ENCODE peak calls at places on chromosomes 2 and 18, in eight cellular contexts. P, K, N, I, E, R, Z and S are unnamed samples.

GRCh38 chr18:2139676-2140075 is 431.6 kb downstream of the METTL4 start:
- DNase-seq in R (no peak), K (no peak), E (no peak), P (no peak), N (no peak), Z (no peak), I (peak; percentile 46), S (no peak)

GRCh38 chr2:73838889-73839539 is 10.3 kb downstream of the STAMBP start:
- DNase-seq in I (no peak), P (no peak), E (no peak), Z (peak; percentile 33), K (no peak), N (no peak), R (no peak), S (no peak)

GRCh38 chr18:64202229-64202835 is 53.4 kb upstream of the LINC00305 start:
- DNase-seq in P (no peak), N (no peak), I (no peak), Z (no peak), K (no peak), R (no peak), E (no peak), S (no peak)

GRCh38 chr18:13262839-13263691 is 44.5 kb downstream of the LDLRAD4 start:
- DNase-seq in R (no peak), E (no peak), P (no peak), K (no peak), I (no peak), N (no peak), Z (no peak), S (no peak)

GRCh38 chr18:34773378-34773777 is 63.3 kb downstream of the DTNA start:
- DNase-seq in I (peak; percentile 63), K (no peak), Z (peak; percentile 52), R (no peak), E (no peak), N (no peak), P (no peak), S (no peak)

GRCh38 chr2:45128580-45128997 is 119.3 kb upstream of the SIX2 start:
- DNase-seq in P (no peak), R (peak; percentile 25), K (no peak), I (peak; percentile 94), Z (peak; percentile 94), N (peak; percentile 44), E (no peak), S (no peak)

GRCh38 chr2:41947701-41948396 is 100.0 kb upstream of the PKDCC start:
- DNase-seq in I (no peak), Z (no peak), P (no peak), K (no peak), R (no peak), N (no peak), E (no peak), S (no peak)

GRCh38 chr2:134988994-134989605 is 58.1 kb downstream of the MAP3K19 start:
- DNase-seq in E (no peak), I (peak; percentile 40), R (no peak), Z (peak; percentile 50), K (no peak), N (no peak), P (no peak), S (no peak)

GRCh38 chr2:153622285-153622684 is 143.7 kb upstream of the RPRM start:
- DNase-seq in Z (no peak), N (no peak), K (no peak), E (no peak), I (no peak), P (peak; percentile 8), R (no peak), S (no peak)

GRCh38 chr2:224217233-224217961 is 178.3 kb upstream of the SERPINE2 start:
- DNase-seq in N (no peak), P (no peak), K (no peak), Z (no peak), R (no peak), E (no peak), I (no peak), S (no peak)

GRCh38 chr2:239716536-239717318 is 308.4 kb downstream of the NDUFA10 start:
- DNase-seq in I (peak; percentile 32), Z (no peak), E (no peak), P (no peak), R (no peak), N (no peak), K (no peak), S (no peak)

GRCh38 chr2:212135739-212136138 is 402.9 kb downstream of the ERBB4 start:
- DNase-seq in I (peak; percentile 3), Z (peak; percentile 38), R (no peak), K (no peak), E (no peak), N (no peak), P (no peak), S (no peak)

GRCh38 chr2:3302421-3302750 is 75.2 kb downstream of the EIPR1 start:
- DNase-seq in P (no peak), Z (no peak), N (no peak), K (no peak), R (no peak), E (no peak), I (no peak), S (no peak)

GRCh38 chr2:218806346-218806978 is 24.5 kb downstream of the CYP27A1 start:
- DNase-seq in I (peak; percentile 100), Z (peak; percentile 96), E (no peak), K (peak; percentile 44), R (peak; percentile 26), P (no peak), N (no peak), S (peak; percentile 61)

GRCh38 chr2:224308267-224308911 is 93.5 kb downstream of the FAM124B start:
- DNase-seq in I (no peak), P (no peak), Z (no peak), R (no peak), N (no peak), K (no peak), E (no peak), S (no peak)

GRCh38 chr18:55927831-55928230 is 339.8 kb upstream of the TCF4 start:
- DNase-seq in R (no peak), P (no peak), K (no peak), Z (peak; percentile 89), I (peak; percentile 96), N (no peak), E (no peak), S (no peak)

GRCh38 chr2:118249970-118250369 is 161.7 kb downstream of the INSIG2 start:
- DNase-seq in K (no peak), I (peak; percentile 87), R (no peak), E (no peak), N (no peak), P (no peak), Z (peak; percentile 2), S (no peak)

GRCh38 chr2:221343524-221343923 is 228.6 kb downstream of the EPHA4 start:
- DNase-seq in N (no peak), I (no peak), P (no peak), R (no peak), E (no peak), K (no peak), Z (no peak), S (no peak)

GRCh38 chr2:212692466-212692865 is 153.9 kb upstream of the ERBB4 start:
- DNase-seq in E (no peak), I (no peak), R (no peak), P (no peak), Z (no peak), K (no peak), N (no peak), S (no peak)

GRCh38 chr2:113083311-113083710 is 15.5 kb downstream of the IL1F10 start:
- DNase-seq in Z (no peak), N (no peak), P (no peak), R (no peak), I (no peak), E (no peak), K (no peak), S (no peak)

GRCh38 chr2:113081458-113082210 is 13.9 kb downstream of the IL1F10 start:
- DNase-seq in Z (no peak), P (no peak), E (no peak), I (no peak), R (no peak), N (no peak), K (no peak), S (no peak)

GRCh38 chr2:113085542-113085941 is 17.8 kb downstream of the IL1F10 start:
- DNase-seq in R (no peak), Z (no peak), N (no peak), K (no peak), P (no peak), E (no peak), I (no peak), S (no peak)

GRCh38 chr2:113088173-113088992 is 20.6 kb downstream of the IL1F10 start:
- DNase-seq in Z (no peak), I (no peak), R (no peak), K (no peak), E (no peak), P (no peak), N (no peak), S (no peak)

GRCh38 chr2:113084249-113085000 is 16.7 kb downstream of the IL1F10 start:
- DNase-seq in N (no peak), I (no peak), K (no peak), Z (no peak), P (no peak), R (no peak), E (no peak), S (no peak)
- TF ChIP-seq CTCF in N (no peak), I (peak; percentile 54), K (no peak), Z (peak; percentile 29), P (peak; percentile 32), R (peak; percentile 41), E (no peak), S (no peak)

DNA sequence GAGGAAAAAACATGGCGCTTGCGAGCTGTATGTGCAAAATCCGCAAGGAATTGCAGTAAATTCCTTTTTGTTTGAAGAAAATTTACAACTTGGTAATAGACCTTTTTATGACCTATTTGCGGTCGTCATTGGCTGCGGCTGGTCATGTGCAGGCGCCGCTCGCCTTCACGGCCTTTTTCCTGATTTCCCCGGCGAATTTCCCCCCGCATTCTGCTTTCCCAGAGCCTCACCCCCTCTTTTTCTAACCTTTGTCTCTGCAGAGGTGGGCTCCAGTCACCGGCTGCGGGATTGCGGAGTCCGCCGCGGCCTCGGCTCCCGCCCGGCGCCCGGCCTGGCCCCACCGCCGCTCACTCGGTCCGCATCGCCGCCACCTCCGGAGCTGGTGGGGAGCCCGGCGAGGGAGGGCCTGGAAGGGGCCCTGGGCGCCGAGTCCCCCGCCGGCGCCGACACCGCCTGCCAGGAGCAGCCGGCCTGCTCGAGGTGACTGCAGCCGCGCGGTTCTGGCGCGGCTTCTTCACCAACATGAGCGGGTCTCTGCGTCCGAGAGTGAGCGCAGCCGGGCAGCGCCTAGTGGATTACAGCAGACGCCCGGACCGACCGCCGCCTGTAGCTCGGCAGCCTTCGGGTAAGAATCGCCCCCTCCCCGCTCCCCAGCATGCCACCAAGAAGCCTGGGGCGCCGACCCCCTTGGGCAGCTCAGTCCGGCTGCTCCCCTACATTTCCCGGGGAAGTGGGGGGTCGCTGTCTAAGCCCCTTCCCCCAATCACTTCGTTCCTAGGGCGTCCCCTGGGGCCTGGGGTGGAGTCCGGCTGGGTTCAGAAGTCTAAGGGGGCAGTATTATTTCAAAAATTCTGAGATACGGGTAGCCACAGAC is 7.1 kb downstream of the HOXD8 start:
- DNase-seq in Z (no peak), P (no peak), K (no peak), N (no peak), R (no peak), I (peak; percentile 85), E (no peak), S (no peak)
- TF ChIP-seq CTCF in Z (no peak), P (no peak), K (no peak), N (no peak), R (no peak), I (no peak), E (no peak), S (peak; percentile 9)

GRCh38 chr18:45024357-45025107 is 343.8 kb downstream of the SETBP1 start:
- DNase-seq in K (no peak), Z (no peak), P (no peak), R (no peak), E (no peak), I (no peak), N (no peak), S (no peak)
- TF ChIP-seq CTCF in K (no peak), Z (no peak), P (no peak), R (no peak), E (no peak), I (no peak), N (no peak), S (no peak)

GRCh38 chr2:156065912-156066311 is 266.6 kb downstream of the NR4A2 start:
- DNase-seq in P (no peak), Z (no peak), R (peak; percentile 33), K (no peak), N (no peak), I (no peak), E (no peak), S (no peak)
- TF ChIP-seq CTCF in P (no peak), Z (no peak), R (peak; percentile 25), K (no peak), N (peak; percentile 12), I (peak; percentile 10), E (no peak), S (no peak)